ENCODE peak calls at places on chromosomes 3 and 15, in four cellular contexts. U, J, F and A are unnamed samples. For H3K36me3, the result is how much of the 10 kb centered on the place peaks cover.

GRCh38 chr3:177435301-177435700 is 238.0 kb upstream of the TBL1XR1 start:
- DNase-seq in U (no peak), J (no peak), F (no peak), A (no peak)

GRCh38 chr3:56725175-56725574 is 42.1 kb upstream of the TASOR start:
- DNase-seq in U (no peak), F (no peak), J (peak), A (peak)

GRCh38 chr3:171825222-171825828 is 15.0 kb upstream of the PLD1 start:
- DNase-seq in J (no peak), U (no peak), F (no peak), A (no peak)

GRCh38 chr3:100104817-100105413 is 9.4 kb downstream of the FILIP1L start:
- DNase-seq in J (no peak), U (no peak), F (no peak), A (no peak)

GRCh38 chr3:99607151-99607550 is 31.2 kb upstream of the COL8A1 start:
- DNase-seq in U (no peak), J (no peak), F (no peak), A (no peak)

GRCh38 chr3:149277338-149277813 is 55.7 kb upstream of the CP start:
- DNase-seq in U (no peak), F (no peak), J (no peak), A (peak)

GRCh38 chr3:64220161-64220560 is 5.1 kb downstream of the PRICKLE2 start:
- DNase-seq in U (no peak), J (no peak), F (no peak), A (no peak)

GRCh38 chr15:71391421-71392047 is 276.3 kb downstream of the THSD4 start:
- DNase-seq in J (no peak), U (no peak), F (no peak), A (no peak)

GRCh38 chr15:29183071-29183831 is 86.4 kb downstream of the NSMCE3 start:
- DNase-seq in U (no peak), F (no peak), J (no peak), A (no peak)

GRCh38 chr15:52137432-52138357 is 25.1 kb upstream of the BCL2L10 start:
- DNase-seq in J (no peak), F (no peak), U (no peak), A (no peak)

GRCh38 chr3:177427540-177427939 is 230.3 kb upstream of the TBL1XR1 start:
- DNase-seq in F (no peak), J (no peak), U (no peak), A (peak)

GRCh38 chr3:172391592-172392302 is 56.5 kb downstream of the GHSR start:
- DNase-seq in U (no peak), J (no peak), F (no peak), A (peak)

GRCh38 chr15:71237456-71238188 is 122.4 kb downstream of the THSD4 start:
- DNase-seq in F (no peak), J (no peak), U (peak), A (no peak)

GRCh38 chr3:42780892-42781700 is 8.0 kb upstream of the CCDC13 start:
- DNase-seq in U (no peak), F (no peak), J (no peak), A (peak)

GRCh38 chr15:74259821-74260502 is 23.8 kb downstream of the CCDC33 start:
- DNase-seq in J (no peak), F (no peak), U (no peak), A (no peak)

GRCh38 chr3:128849776-128850542 is 29.5 kb upstream of the ACAD9 start:
- DNase-seq in F (no peak), J (no peak), U (no peak), A (no peak)

GRCh38 chr3:126895178-126896066 is 87.5 kb upstream of the PLXNA1 start:
- DNase-seq in F (peak), J (no peak), U (no peak), A (no peak)

GRCh38 chr3:71012971-71013370 is 570.6 kb downstream of the FOXP1 start:
- DNase-seq in J (no peak), F (no peak), U (no peak), A (no peak)

GRCh38 chr15:70301396-70301795 is 203.7 kb upstream of the TLE3 start:
- DNase-seq in J (no peak), U (no peak), F (no peak), A (no peak)

GRCh38 chr3:179398574-179399249 is 51.2 kb downstream of the MFN1 start:
- DNase-seq in U (no peak), F (no peak), J (no peak), A (no peak)

DNA sequence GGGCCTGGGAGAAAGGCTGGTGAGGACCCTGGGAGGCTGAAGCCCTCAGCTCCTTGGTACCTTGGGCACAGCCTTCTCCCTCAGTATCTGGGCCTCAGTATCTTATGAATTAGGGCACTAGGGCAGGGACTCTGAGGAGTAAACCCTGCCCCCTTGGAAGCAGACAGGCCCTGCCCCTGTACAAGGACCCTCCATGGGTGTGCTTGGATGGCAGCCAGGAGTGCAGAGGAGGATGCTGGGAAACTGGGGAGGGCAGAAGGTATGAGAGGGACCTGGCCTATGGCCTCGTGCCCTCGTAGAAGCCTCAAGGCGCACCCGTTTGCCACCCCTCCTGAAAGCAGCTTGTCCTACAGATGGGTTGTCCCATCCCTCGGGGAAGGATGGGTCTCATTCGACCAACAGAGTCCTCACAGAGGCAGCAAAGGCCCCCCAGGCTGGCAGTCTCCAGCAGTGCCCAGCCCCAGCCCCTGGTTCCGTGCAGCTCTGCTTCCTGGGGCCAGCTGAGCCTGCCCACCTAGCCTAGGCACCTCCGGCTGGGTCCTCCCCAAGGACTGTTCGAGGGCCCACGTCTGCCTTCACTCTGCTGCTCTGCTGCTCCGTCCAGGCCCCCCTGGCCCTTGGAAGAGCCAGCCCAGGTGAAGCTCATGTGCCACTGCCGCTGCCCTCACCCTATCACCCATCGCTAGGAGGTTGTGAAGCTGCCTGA is 15.3 kb upstream of the SEMA3F start:
- DNase-seq in U (no peak), J (no peak), F (no peak), A (no peak)
- H3K27ac ChIP-seq in U (no peak), J (no peak), F (no peak), A (no peak)

DNA sequence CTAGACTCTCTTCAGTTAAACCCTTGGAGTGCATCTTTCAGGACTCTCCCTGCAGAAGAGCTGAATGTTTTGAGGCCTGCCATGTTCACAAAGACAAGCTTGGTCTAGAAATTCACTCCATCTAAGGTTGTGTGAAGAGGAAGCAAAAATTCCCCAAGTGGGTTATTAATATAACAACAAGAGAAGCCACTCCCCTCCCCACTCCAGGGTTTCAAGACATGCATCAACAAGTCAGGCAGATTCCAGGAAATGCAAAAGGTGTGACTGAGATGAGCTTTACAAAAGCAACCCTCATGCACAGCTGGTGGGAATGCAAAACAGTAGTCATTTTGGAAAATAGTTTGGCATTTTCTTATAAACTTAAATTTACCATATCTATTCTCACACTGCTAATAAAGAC is 31.5 kb downstream of the TARS3 start:
- DNase-seq in F (no peak), U (no peak), J (no peak), A (peak)
- H3K36me3 ChIP-seq in F (half or more), U (under half), J (under half), A (under half)

DNA sequence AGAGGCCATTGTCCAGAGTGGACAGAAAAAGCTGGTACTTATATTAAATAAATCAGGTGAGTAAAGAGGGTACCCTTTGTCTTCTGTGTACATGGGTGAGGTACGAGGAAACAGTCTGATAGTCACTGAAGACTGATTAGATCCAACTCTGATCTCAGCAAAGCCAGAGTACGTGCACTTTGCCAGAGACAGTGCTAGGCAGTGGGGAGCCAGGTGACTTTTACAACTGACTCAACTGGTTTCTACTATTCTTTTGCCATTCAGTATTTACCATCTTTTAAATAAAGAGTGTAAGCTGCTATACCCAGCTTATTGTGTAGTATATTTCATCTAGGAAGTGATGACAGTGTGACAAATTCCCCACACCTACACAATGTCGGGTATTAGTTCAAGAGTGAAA is 3.3 kb downstream of the GNL3 start:
- DNase-seq in F (no peak), J (no peak), U (no peak), A (no peak)
- H3K27ac ChIP-seq in F (no peak), J (no peak), U (no peak), A (no peak)

GRCh38 chr3:30458781-30459180 is 147.6 kb upstream of the TGFBR2 start:
- DNase-seq in J (no peak), U (no peak), F (no peak), A (no peak)

GRCh38 chr3:30457081-30457480 is 149.3 kb upstream of the TGFBR2 start:
- DNase-seq in U (no peak), J (no peak), F (no peak), A (no peak)

GRCh38 chr3:30455840-30456239 is 150.6 kb upstream of the TGFBR2 start:
- DNase-seq in J (no peak), F (peak), U (peak), A (no peak)

GRCh38 chr3:30456263-30456662 is 150.1 kb upstream of the TGFBR2 start:
- DNase-seq in U (no peak), J (no peak), F (no peak), A (no peak)

DNA sequence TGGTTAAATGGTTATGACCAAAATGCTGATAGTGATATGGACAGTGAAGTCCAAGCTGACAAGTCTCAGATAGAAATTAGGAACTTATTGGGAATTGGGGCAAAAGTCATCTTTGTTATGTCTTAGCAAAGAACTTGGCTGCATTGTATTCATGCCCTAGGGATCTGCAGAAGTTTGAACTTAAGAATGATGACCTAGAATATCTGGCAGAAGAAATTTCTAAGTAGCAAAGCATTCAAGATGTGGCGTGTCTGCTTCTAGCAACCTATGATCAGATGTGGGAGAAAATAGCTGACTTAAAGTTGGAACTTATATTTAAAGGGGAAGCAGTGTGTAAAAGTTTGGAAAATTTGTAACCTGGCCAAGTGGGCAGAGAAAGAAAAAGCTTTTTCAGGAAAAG is 148.0 kb upstream of the TGFBR2 start:
- DNase-seq in U (no peak), J (no peak), F (no peak), A (no peak)
- H3K36me3 ChIP-seq in U (under half), J (under half), F (under half), A (under half)

DNA sequence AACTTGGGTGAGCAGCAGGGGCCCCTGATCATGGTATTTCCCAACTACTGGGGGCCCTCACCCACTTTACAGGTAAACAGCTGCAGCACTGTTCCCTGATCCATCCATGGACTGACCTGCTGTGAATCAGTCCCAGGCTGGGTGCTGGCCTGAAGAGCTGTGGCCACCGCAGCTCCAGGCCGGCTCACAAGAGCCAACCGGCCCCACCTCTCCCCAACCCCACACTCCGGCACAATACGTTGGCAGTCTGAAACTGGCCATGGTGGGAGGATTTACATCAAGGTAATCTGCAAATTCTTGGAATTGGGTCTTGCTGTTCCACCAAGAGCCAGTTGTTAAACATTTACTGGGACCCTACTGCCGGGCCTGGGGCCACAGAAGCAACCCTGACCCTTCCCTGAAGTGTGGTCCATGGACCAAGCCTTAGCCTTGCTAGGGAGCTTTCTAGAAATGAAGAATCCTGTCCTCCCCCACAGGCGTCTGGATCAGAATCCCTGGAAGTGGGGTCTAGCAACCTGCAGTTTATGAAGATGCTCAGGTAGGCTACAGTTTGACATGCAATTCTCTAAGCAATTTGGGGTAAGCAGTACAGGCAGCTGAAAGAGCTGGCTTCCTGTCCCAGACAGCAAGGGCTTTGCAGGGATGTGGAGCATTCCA is 3.7 kb downstream of the SLC6A20 start:
- DNase-seq in J (no peak), F (no peak), U (no peak), A (no peak)
- H3K27ac ChIP-seq in J (no peak), F (no peak), U (no peak), A (no peak)

DNA sequence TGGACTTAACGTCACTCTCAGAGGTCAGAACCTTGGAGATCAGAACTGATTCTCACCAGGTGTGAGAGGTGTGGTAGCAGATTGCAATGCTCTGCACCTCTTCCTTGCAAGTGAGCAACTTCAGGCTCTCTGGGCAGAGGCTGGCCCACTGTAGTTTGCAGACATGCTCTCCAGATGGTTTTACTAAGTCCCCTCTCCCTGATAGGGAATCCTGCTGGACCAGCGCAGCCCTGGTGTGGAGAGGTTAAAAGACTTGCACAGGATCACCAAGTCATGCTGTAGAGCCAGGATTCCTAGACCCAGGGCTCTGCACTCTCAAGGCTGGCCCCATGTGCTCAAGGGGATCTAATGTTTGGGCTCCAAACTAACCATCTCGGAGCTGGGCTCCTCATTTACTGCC is 62.2 kb downstream of the RPL39L start:
- DNase-seq in U (no peak), F (no peak), J (no peak), A (no peak)
- H3K36me3 ChIP-seq in U (under half), F (half or more), J (half or more), A (half or more)

GRCh38 chr3:53863127-53863526 is 16.8 kb downstream of the IL17RB start:
- DNase-seq in F (no peak), J (no peak), U (no peak), A (no peak)
- H3K27ac ChIP-seq in F (no peak), J (no peak), U (no peak), A (no peak)